ENCODE peak calls at places on chromosomes 11 and 22, in five cellular contexts. T, O, M, S and I are unnamed samples. For H3K9me3 and H3K4me1, the result is how much of the 10 kb centered on the place peaks cover.

GRCh38 chr11:104060004-104060403 is 23.6 kb downstream of the DDI1 start:
- DNase-seq in T (no peak), O (peak), M (peak), S (no peak), I (no peak)

GRCh38 chr22:45627489-45628233 is 44.0 kb upstream of the ATXN10 start:
- DNase-seq in T (no peak), O (no peak), M (no peak), S (no peak), I (no peak)

GRCh38 chr11:65593518-65594414 is 1.8 kb downstream of the KCNK7 start:
- DNase-seq in T (no peak), O (no peak), M (peak), S (no peak), I (no peak)

GRCh38 chr22:33126881-33127280 is 68.7 kb upstream of the SYN3 start:
- DNase-seq in T (no peak), O (no peak), M (no peak), S (no peak), I (peak)

GRCh38 chr22:24207264-24208011 is 26.2 kb downstream of the SUSD2 start:
- DNase-seq in T (no peak), O (no peak), M (no peak), S (no peak), I (no peak)

GRCh38 chr11:779120-779954 is 2.0 kb upstream of the GATD1 start:
- DNase-seq in T (no peak), O (no peak), M (no peak), S (no peak), I (no peak)

GRCh38 chr22:37014415-37014806 is 4.8 kb downstream of the TST start:
- DNase-seq in T (no peak), O (no peak), M (no peak), S (no peak), I (no peak)

GRCh38 chr22:19517171-19517500 is 7.1 kb downstream of the CLDN5 start:
- DNase-seq in T (no peak), O (no peak), M (no peak), S (no peak), I (no peak)

GRCh38 chr11:114168691-114169090 is 109.2 kb downstream of the ZBTB16 start:
- DNase-seq in T (no peak), O (no peak), M (no peak), S (no peak), I (no peak)

GRCh38 chr11:113322158-113322557 is 7.8 kb downstream of the TTC12 start:
- DNase-seq in T (no peak), O (no peak), M (no peak), S (no peak), I (no peak)

DNA sequence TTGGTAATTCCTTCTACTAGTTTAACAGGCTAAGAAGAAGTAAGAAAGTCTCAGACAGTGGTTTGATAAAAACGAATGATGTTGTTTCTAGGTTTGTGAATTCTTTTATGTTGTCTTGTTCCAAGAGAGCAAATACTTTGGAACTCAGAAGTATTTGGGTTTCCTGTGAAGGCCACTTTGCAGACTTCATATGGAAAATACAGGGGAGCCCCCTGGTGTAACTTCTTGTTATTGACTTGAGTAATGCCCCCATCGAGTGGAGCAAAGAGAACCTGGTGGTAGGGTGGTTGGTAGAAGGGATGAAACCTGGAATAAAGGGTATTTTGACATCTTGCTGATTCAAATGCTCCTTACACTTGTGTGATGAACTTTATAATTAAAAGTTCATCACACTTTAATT is 40.0 kb upstream of the PTH start:
- DNase-seq in T (no peak), O (no peak), M (no peak), S (no peak), I (no peak)
- TF ChIP-seq CTCF in T (no peak), O (peak), M (peak), S (no peak), I (peak)

GRCh38 chr22:47570300-47570685 is 807.8 kb downstream of the TBC1D22A start:
- DNase-seq in T (no peak), O (no peak), M (no peak), S (no peak), I (no peak)
- H3K9me3 ChIP-seq in T (under half), O (under half), M (under half), S (under half), I (under half)

GRCh38 chr11:11171285-11171684 is 181.8 kb downstream of the CSNK2A3 start:
- DNase-seq in T (no peak), O (peak), M (no peak), S (no peak), I (no peak)
- H3K4me1 ChIP-seq in T (under half), O (under half), M (under half), S (under half), I (under half)

DNA sequence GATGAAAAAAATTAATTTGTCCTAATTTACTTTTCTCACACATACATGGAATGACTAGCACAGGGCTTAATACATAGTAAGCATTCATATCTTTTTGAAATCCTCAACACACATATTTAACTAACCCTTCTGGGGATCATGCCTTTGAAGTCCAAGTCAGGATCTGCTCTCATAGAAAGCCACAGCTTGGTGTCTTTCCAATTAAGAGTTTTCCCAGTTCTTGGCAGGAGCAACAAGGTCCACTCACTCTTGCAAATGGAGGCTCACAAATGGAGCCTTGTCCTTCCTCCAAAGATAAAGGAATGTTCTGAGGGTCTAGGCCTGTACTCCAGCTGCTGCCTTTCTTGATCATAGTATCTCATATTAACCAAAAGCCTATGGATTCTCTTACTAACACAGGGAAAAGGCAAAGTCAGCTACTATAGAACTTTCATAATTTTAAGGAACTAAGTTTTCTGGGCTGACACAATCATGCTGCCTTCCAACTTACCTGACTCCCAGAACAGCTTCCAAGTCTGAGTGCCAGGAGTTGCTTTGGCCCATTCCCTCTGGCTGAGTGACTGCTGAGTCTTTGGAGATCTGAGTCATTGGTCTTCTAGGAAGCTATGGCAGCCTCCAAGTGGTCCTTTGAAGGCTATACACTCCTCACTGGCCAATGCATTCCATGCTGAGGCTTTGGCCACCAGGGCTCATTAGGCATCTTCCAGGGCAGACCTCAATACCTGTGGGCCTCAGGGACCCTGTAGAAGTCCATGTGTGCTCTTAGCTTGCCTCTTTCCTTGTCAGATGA is 25.8 kb upstream of the NUCB2 start:
- DNase-seq in T (no peak), O (peak), M (no peak), S (no peak), I (no peak)
- TF ChIP-seq CTCF in T (no peak), O (no peak), M (no peak), S (no peak), I (no peak)

DNA sequence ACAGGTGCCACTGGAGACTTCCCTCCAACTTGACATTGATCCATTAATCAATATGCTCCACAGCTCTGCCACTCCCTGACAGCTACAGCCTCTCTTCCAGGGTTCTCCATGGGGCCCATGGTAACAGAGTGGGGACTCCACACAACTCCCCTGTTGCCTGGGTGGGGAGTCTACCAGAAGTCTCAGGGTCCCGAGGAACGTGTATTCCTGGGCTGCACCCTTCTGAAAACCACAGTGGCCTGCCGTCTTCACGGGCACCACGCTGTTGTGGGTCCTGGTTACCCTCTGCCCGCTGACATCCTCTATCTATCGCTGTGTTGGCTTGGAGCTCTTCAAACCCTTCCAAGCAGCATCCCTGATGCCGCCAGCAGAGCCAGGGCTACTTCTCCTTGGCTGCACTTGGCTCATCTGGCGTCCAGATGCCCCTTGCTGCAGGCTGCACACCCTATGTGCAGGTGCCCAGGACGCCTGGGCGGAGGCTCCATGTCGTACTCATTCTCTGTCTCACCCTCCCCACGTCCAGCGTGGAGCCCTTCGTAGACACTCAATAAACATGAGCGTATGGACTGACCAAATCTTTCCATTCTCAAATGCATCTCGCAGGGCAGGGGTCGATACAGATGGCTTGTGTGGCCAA is 1341.8 kb downstream of the TBC1D22A start:
- DNase-seq in T (no peak), O (no peak), M (no peak), S (no peak), I (no peak)
- H3K9me3 ChIP-seq in T (under half), O (half or more), M (under half), S (under half), I (under half)

GRCh38 chr11:19814421-19814820 is 101.8 kb downstream of the NAV2 start:
- DNase-seq in T (no peak), O (no peak), M (no peak), S (no peak), I (no peak)

GRCh38 chr11:19817870-19818269 is 105.2 kb downstream of the NAV2 start:
- DNase-seq in T (no peak), O (no peak), M (no peak), S (no peak), I (no peak)

GRCh38 chr11:19817265-19817851 is 104.7 kb downstream of the NAV2 start:
- DNase-seq in T (no peak), O (no peak), M (no peak), S (no peak), I (no peak)

GRCh38 chr11:19816817-19817216 is 104.2 kb downstream of the NAV2 start:
- DNase-seq in T (no peak), O (no peak), M (no peak), S (no peak), I (no peak)

GRCh38 chr11:19816040-19816439 is 103.4 kb downstream of the NAV2 start:
- DNase-seq in T (no peak), O (no peak), M (no peak), S (no peak), I (no peak)
- H3K4me1 ChIP-seq in T (half or more), O (under half), M (under half), S (half or more), I (under half)

GRCh38 chr11:129544691-129545090 is 169.0 kb downstream of the BARX2 start:
- DNase-seq in T (no peak), O (no peak), M (no peak), S (no peak), I (no peak)
- TF ChIP-seq CTCF in T (no peak), O (no peak), M (no peak), S (no peak), I (no peak)

GRCh38 chr11:2643746-2644145 is 56.0 kb downstream of the KCNQ1OT1 start:
- DNase-seq in T (no peak), O (no peak), M (no peak), S (no peak), I (no peak)
- H3K9me3 ChIP-seq in T (half or more), O (half or more), M (under half), S (half or more), I (half or more)

DNA sequence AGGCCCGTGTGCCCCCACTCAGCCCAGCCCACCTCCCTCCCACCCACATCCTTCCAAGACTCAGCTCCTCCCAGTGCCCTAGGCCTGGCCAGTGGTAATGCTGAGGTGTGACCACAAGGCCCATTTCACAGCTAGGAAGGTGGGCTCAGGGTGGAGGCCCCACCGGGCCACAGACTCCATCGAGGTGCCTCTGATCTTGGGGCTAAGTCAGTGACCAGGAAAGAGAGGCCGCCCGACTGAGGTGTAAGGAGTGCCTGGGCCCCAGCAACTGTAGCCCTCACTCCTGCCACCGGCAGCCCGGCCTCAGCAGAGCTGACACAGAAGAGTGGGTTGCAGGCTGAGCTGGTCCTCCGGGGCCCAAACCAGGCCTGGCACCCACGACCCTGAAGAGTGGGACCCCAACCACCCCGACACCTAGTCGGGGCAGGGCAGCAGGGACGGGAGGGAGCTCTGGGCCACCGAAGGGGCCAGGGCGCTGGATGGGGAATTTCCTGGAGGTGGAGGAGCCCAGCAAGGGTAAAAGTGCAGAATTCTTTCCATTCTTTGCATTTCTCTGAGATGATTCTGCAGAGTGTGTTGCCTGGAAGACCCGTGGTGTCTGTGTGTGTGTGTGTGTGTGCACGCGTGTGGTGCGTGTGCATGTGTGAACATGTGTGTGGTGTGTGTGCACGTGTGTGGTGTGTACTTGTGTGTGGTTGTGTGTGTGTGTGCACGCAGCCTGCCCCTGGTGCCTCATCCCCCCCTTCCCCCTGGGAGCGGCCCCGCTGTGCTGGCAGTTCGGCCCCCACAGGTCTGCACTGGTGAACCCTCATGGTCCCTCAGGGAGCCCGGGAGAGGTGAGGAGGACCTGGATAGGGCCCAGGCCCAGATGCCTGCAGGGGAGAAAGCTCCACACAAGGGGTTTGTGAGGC is 8.3 kb upstream of the PIM3 start:
- DNase-seq in T (no peak), O (peak), M (no peak), S (no peak), I (peak)
- H3K4me1 ChIP-seq in T (under half), O (under half), M (under half), S (under half), I (half or more)